ENCODE peak calls at places on chromosomes 12 and 14, in six cellular contexts. One of them, this sample, is unnamed.

GRCh38 chr12:8080131-8080530 is 1.9 kb upstream of the NECAP1 start:
- DNase-seq in activated CD8-positive, alpha-beta memory T cell treated with anti-CD3 and anti-CD28 coated beads, Interleukin-2, amount 50 U/mL, for 4 hours: no peak
- DNase-seq in heart right ventricle: no peak
- DNase-seq in GM03348: no peak
- DNase-seq in activated CD4-positive, CD25-positive, alpha-beta regulatory T cell: no peak
- DNase-seq in iris pigment epithelial cell: no peak
- DNase-seq in this sample: no peak

GRCh38 chr12:58067610-58068387 is 126.4 kb downstream of the ATP23 start:
- DNase-seq in activated CD4-positive, CD25-positive, alpha-beta regulatory T cell: no peak
- DNase-seq in iris pigment epithelial cell: peak
- DNase-seq in GM03348: no peak
- DNase-seq in heart right ventricle: no peak
- DNase-seq in activated CD8-positive, alpha-beta memory T cell treated with anti-CD3 and anti-CD28 coated beads, Interleukin-2, amount 50 U/mL, for 4 hours: no peak
- DNase-seq in this sample: peak

GRCh38 chr14:78164226-78164853 is 5.8 kb upstream of the NRXN3 start:
- DNase-seq in GM03348: no peak
- DNase-seq in activated CD8-positive, alpha-beta memory T cell treated with anti-CD3 and anti-CD28 coated beads, Interleukin-2, amount 50 U/mL, for 4 hours: no peak
- DNase-seq in heart right ventricle: no peak
- DNase-seq in activated CD4-positive, CD25-positive, alpha-beta regulatory T cell: no peak
- DNase-seq in iris pigment epithelial cell: no peak
- DNase-seq in this sample: no peak

GRCh38 chr14:84520711-84521338 is 1009.1 kb upstream of the FLRT2 start:
- DNase-seq in iris pigment epithelial cell: peak
- DNase-seq in activated CD4-positive, CD25-positive, alpha-beta regulatory T cell: no peak
- DNase-seq in activated CD8-positive, alpha-beta memory T cell treated with anti-CD3 and anti-CD28 coated beads, Interleukin-2, amount 50 U/mL, for 4 hours: no peak
- DNase-seq in heart right ventricle: no peak
- DNase-seq in GM03348: no peak
- DNase-seq in this sample: no peak

GRCh38 chr12:112881602-112882001 is 25.2 kb upstream of the OAS1 start:
- DNase-seq in iris pigment epithelial cell: no peak
- DNase-seq in activated CD8-positive, alpha-beta memory T cell treated with anti-CD3 and anti-CD28 coated beads, Interleukin-2, amount 50 U/mL, for 4 hours: no peak
- DNase-seq in activated CD4-positive, CD25-positive, alpha-beta regulatory T cell: no peak
- DNase-seq in heart right ventricle: no peak
- DNase-seq in GM03348: no peak
- DNase-seq in this sample: no peak

GRCh38 chr14:92937229-92937937 is 14.4 kb downstream of the CHGA start:
- DNase-seq in activated CD8-positive, alpha-beta memory T cell treated with anti-CD3 and anti-CD28 coated beads, Interleukin-2, amount 50 U/mL, for 4 hours: no peak
- DNase-seq in iris pigment epithelial cell: no peak
- DNase-seq in GM03348: no peak
- DNase-seq in heart right ventricle: no peak
- DNase-seq in activated CD4-positive, CD25-positive, alpha-beta regulatory T cell: no peak
- DNase-seq in this sample: peak

GRCh38 chr12:121181181-121181580 is 28.7 kb upstream of the P2RX4 start:
- DNase-seq in iris pigment epithelial cell: peak
- DNase-seq in GM03348: no peak
- DNase-seq in activated CD8-positive, alpha-beta memory T cell treated with anti-CD3 and anti-CD28 coated beads, Interleukin-2, amount 50 U/mL, for 4 hours: no peak
- DNase-seq in heart right ventricle: no peak
- DNase-seq in activated CD4-positive, CD25-positive, alpha-beta regulatory T cell: no peak
- DNase-seq in this sample: no peak

GRCh38 chr12:103727638-103728037 is 113.4 kb downstream of the NT5DC3 start:
- DNase-seq in activated CD8-positive, alpha-beta memory T cell treated with anti-CD3 and anti-CD28 coated beads, Interleukin-2, amount 50 U/mL, for 4 hours: no peak
- DNase-seq in iris pigment epithelial cell: no peak
- DNase-seq in GM03348: no peak
- DNase-seq in heart right ventricle: no peak
- DNase-seq in activated CD4-positive, CD25-positive, alpha-beta regulatory T cell: no peak
- DNase-seq in this sample: no peak

GRCh38 chr12:90514325-90514724 is 440.7 kb downstream of the CCER1 start:
- DNase-seq in iris pigment epithelial cell: no peak
- DNase-seq in heart right ventricle: no peak
- DNase-seq in activated CD8-positive, alpha-beta memory T cell treated with anti-CD3 and anti-CD28 coated beads, Interleukin-2, amount 50 U/mL, for 4 hours: no peak
- DNase-seq in activated CD4-positive, CD25-positive, alpha-beta regulatory T cell: no peak
- DNase-seq in GM03348: peak
- DNase-seq in this sample: no peak

GRCh38 chr12:66698558-66698957 is 19.7 kb upstream of the GRIP1 start:
- DNase-seq in activated CD4-positive, CD25-positive, alpha-beta regulatory T cell: no peak
- DNase-seq in heart right ventricle: no peak
- DNase-seq in iris pigment epithelial cell: no peak
- DNase-seq in activated CD8-positive, alpha-beta memory T cell treated with anti-CD3 and anti-CD28 coated beads, Interleukin-2, amount 50 U/mL, for 4 hours: no peak
- DNase-seq in GM03348: no peak
- DNase-seq in this sample: no peak

GRCh38 chr12:69388371-69388770 is 28.8 kb downstream of the YEATS4 start:
- DNase-seq in activated CD4-positive, CD25-positive, alpha-beta regulatory T cell: no peak
- DNase-seq in iris pigment epithelial cell: peak
- DNase-seq in activated CD8-positive, alpha-beta memory T cell treated with anti-CD3 and anti-CD28 coated beads, Interleukin-2, amount 50 U/mL, for 4 hours: no peak
- DNase-seq in GM03348: peak
- DNase-seq in heart right ventricle: no peak
- DNase-seq in this sample: peak

GRCh38 chr12:2598001-2598400 is 196.8 kb upstream of the FKBP4 start:
- DNase-seq in activated CD4-positive, CD25-positive, alpha-beta regulatory T cell: no peak
- DNase-seq in activated CD8-positive, alpha-beta memory T cell treated with anti-CD3 and anti-CD28 coated beads, Interleukin-2, amount 50 U/mL, for 4 hours: no peak
- DNase-seq in GM03348: no peak
- DNase-seq in iris pigment epithelial cell: no peak
- DNase-seq in heart right ventricle: no peak
- DNase-seq in this sample: no peak

GRCh38 chr12:77049767-77050353 is 15.5 kb downstream of the E2F7 start:
- DNase-seq in GM03348: peak
- DNase-seq in heart right ventricle: no peak
- DNase-seq in iris pigment epithelial cell: peak
- DNase-seq in activated CD8-positive, alpha-beta memory T cell treated with anti-CD3 and anti-CD28 coated beads, Interleukin-2, amount 50 U/mL, for 4 hours: no peak
- DNase-seq in activated CD4-positive, CD25-positive, alpha-beta regulatory T cell: no peak
- DNase-seq in this sample: peak

GRCh38 chr12:32837974-32838373 is 58.6 kb downstream of the PKP2 start:
- DNase-seq in iris pigment epithelial cell: no peak
- DNase-seq in heart right ventricle: no peak
- DNase-seq in activated CD8-positive, alpha-beta memory T cell treated with anti-CD3 and anti-CD28 coated beads, Interleukin-2, amount 50 U/mL, for 4 hours: no peak
- DNase-seq in GM03348: no peak
- DNase-seq in activated CD4-positive, CD25-positive, alpha-beta regulatory T cell: no peak
- DNase-seq in this sample: no peak

GRCh38 chr12:57614948-57615500 is 3.8 kb downstream of the ARHGEF25 start:
- DNase-seq in GM03348: no peak
- DNase-seq in iris pigment epithelial cell: no peak
- DNase-seq in activated CD4-positive, CD25-positive, alpha-beta regulatory T cell: no peak
- DNase-seq in activated CD8-positive, alpha-beta memory T cell treated with anti-CD3 and anti-CD28 coated beads, Interleukin-2, amount 50 U/mL, for 4 hours: no peak
- DNase-seq in heart right ventricle: no peak
- DNase-seq in this sample: no peak

GRCh38 chr12:67534671-67535070 is 113.9 kb upstream of the DYRK2 start:
- DNase-seq in heart right ventricle: no peak
- DNase-seq in GM03348: peak
- DNase-seq in iris pigment epithelial cell: peak
- DNase-seq in activated CD4-positive, CD25-positive, alpha-beta regulatory T cell: no peak
- DNase-seq in activated CD8-positive, alpha-beta memory T cell treated with anti-CD3 and anti-CD28 coated beads, Interleukin-2, amount 50 U/mL, for 4 hours: no peak
- DNase-seq in this sample: peak

GRCh38 chr12:104090685-104091084 is 26.4 kb downstream of the HCFC2 start:
- DNase-seq in heart right ventricle: no peak
- DNase-seq in activated CD8-positive, alpha-beta memory T cell treated with anti-CD3 and anti-CD28 coated beads, Interleukin-2, amount 50 U/mL, for 4 hours: no peak
- DNase-seq in activated CD4-positive, CD25-positive, alpha-beta regulatory T cell: no peak
- DNase-seq in iris pigment epithelial cell: peak
- DNase-seq in GM03348: no peak
- DNase-seq in this sample: no peak